ENCODE peak calls at places on chromosomes 7 and 10, in six cellular contexts. D is IMR-90, N is K562, L is A549, K is HepG2, X is GM12878. G is an unnamed sample.

GRCh38 chr10:72261323-72262018 is 12.3 kb upstream of the DDIT4 start:
- DNase-seq in D (no peak), N (peak; percentile 54), L (peak; percentile 69), K (no peak), X (peak; percentile 90), G (no peak)

GRCh38 chr7:92794846-92795245 is 41.5 kb downstream of the CDK6 start:
- DNase-seq in D (no peak), N (no peak), L (no peak), K (no peak), X (no peak), G (no peak)

GRCh38 chr10:34286136-34286739 is 528.9 kb downstream of the PARD3 start:
- DNase-seq in D (peak; percentile 41), N (no peak), L (peak; percentile 61), K (no peak), X (no peak), G (no peak)

GRCh38 chr10:86900955-86901354 is 56.5 kb downstream of the MMRN2 start:
- DNase-seq in D (peak; percentile 83), N (no peak), L (no peak), K (no peak), X (no peak), G (no peak)

GRCh38 chr10:21424511-21424910 is 101.0 kb downstream of the SKIDA1 start:
- DNase-seq in D (peak; percentile 61), N (no peak), L (no peak), K (no peak), X (no peak), G (no peak)

GRCh38 chr7:87318741-87319140 is 26.7 kb upstream of the CROT start:
- DNase-seq in D (no peak), N (no peak), L (peak; percentile 59), K (peak; percentile 33), X (no peak), G (no peak)

GRCh38 chr7:32941996-32942782 is 15.1 kb upstream of the FKBP9 start:
- DNase-seq in D (peak; percentile 32), N (peak; percentile 86), L (peak; percentile 64), K (peak; percentile 18), X (no peak), G (peak; percentile 41)

GRCh38 chr7:44076101-44076895 is 6.0 kb downstream of the POLM start:
- DNase-seq in D (no peak), N (no peak), L (no peak), K (no peak), X (no peak), G (no peak)

DNA sequence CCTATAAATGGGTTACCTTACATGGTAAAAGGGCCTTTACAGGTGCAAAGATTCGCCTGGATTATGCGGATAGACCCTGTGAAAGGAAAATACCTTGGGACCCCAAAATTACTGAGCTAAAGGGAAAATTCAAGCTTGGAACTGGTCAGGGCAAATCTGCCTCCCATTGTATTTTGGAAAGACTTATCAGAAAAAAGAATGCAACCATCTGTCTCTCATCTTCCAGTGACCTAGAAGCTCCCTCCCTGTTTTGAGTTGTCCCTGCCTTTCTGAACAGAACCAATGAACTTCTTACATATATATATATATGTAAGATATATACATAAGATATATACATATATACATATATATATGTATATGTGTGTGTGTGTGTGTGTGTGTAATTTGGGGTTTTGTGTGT is 583.8 kb downstream of the CALN1 start:
- DNase-seq in D (no peak), N (no peak), L (no peak), K (no peak), X (no peak), G (no peak)
- TF ChIP-seq BHLHE40 in D (no peak), N (no peak), L (no peak), K (no peak), X (no peak), G (no peak)

DNA sequence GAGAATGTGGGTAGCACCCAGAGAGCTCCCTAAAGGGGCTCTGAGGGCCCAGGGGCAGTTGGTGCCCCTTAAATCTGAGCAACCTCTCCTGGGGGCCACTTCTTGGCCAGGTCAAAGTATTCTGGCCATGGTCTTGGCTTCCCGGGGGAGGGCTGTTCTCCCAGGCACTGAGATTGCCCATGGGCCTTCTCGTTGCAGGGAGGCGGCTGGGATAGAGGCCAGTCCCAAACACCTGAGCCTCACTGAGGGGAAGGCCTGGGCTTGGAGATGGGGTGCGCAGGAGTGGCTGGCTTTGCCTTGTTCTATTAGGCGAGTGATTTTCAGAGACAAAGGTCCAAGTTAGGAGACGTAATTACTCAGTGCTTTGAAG is 33.5 kb downstream of the ZNF783 start:
- DNase-seq in D (no peak), N (no peak), L (no peak), K (no peak), X (no peak), G (no peak)
- TF ChIP-seq BHLHE40 in D (no peak), N (no peak), L (no peak), K (no peak), X (no peak), G (no peak)

DNA sequence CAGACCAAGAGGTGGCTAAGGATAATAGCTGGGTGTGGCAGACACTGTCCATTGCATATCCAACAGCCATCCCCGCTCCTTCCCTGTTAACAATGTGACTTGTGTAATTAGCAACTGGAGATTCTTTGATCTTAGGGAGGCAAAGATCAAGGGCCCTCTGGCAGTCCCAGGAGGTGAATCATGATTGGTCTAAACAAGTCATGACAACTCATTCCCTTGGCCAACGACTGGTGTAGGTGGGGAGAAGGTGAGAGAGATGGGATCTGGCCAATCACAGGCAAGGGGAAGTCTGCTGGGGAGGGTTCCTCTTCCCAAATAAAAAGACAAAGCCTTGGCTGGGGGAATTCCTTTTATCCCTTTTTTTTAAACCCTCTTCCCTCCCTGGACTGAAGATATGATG is 46.2 kb upstream of the COMTD1 start:
- DNase-seq in D (no peak), N (no peak), L (no peak), K (peak; percentile 44), X (no peak), G (no peak)
- TF ChIP-seq BHLHE40 in D (no peak), N (no peak), L (no peak), K (no peak), X (no peak), G (no peak)

DNA sequence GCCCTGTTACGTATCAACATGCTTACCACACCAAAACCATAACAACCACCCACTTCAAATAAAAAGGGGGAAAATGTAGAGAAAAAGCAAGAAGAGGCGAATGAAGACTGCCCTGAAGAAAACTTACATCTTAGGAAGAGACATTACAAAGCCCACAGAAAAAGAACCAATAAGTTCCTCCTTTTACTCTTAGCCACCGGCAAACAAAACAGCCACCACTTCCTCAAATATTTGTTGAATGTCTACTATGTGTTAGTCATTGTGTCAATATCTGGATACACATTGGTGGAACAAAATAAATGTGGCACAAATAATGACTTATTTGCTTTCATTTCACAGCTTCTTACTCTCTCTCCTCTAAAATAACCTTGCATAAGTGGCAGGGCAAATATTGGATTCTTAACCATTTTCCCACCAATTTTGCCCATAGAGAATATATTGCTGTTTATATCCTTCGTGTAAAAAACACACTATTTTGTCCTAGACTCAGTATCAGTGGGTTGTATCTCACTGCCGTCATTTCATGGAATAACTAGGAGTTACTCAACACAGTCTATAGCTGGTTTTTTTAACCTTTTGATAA is 106.8 kb downstream of the ANK3 start:
- DNase-seq in D (peak; percentile 56), N (no peak), L (peak; percentile 83), K (peak; percentile 66), X (no peak), G (no peak)
- TF ChIP-seq BHLHE40 in D (no peak), N (no peak), L (no peak), K (no peak), X (no peak), G (no peak)

GRCh38 chr7:131111081-131111576 is 216.5 kb upstream of the MKLN1 start:
- DNase-seq in D (peak; percentile 90), N (no peak), L (peak; percentile 90), K (no peak), X (no peak), G (no peak)
- TF ChIP-seq BHLHE40 in D (no peak), N (no peak), L (no peak), K (no peak), X (no peak), G (no peak)

GRCh38 chr10:112374724-112375541 is 1.0 kb downstream of the ACSL5 start:
- DNase-seq in D (no peak), N (no peak), L (no peak), K (peak; percentile 59), X (no peak), G (no peak)

GRCh38 chr10:112373912-112374338 is at the start of gene ACSL5:
- DNase-seq in D (no peak), N (no peak), L (no peak), K (peak; percentile 95), X (no peak), G (no peak)

GRCh38 chr10:112376578-112376855 is 2.6 kb downstream of the ACSL5 start:
- DNase-seq in D (no peak), N (no peak), L (no peak), K (no peak), X (no peak), G (no peak)

GRCh38 chr10:112379635-112380296 is 5.8 kb downstream of the ACSL5 start:
- DNase-seq in D (peak; percentile 67), N (peak; percentile 34), L (peak; percentile 20), K (peak; percentile 85), X (no peak), G (no peak)

DNA sequence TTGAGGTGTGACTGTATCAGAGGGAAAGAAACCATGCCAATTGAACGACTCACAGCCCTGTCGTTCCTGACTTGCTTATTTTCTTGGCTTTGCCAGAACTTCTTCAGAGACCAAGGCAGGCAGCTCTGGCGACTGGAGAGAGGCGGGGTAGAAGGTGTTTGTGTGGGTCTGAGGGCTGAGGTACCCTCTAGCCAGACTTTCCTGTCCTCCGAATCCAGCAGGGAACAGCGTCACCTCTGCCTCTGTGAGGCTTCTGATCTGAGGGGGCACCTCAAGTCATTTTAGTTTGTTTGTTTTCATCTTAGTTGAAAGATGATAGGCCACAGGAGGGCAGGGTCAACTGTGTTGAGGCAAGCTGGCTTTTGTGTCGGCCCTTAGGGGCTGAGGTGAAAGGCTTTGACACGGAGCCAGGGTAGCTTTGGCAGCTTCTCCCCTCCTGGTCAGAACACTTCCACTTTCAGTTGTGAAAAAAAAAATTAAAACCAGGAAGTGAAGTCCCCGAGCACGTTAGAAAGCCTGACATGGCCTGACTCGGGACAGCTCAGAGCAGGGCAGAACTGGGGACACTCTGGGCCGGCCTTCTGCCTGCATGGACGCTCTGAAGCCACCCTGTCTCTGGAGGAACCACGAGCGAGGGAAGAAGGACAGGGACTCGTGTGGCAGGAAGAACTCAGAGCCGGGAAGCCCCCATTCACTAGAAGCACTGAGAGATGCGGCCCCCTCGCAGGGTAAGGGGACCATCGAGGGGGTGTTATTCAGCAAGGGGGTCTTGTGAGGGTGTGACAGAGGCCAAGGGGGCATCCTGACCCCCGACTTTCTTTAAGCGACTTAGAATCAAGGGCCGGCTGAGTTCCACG is 2.0 kb downstream of the ACSL5 start:
- DNase-seq in D (peak; percentile 49), N (no peak), L (no peak), K (peak; percentile 56), X (peak; percentile 48), G (no peak)
- TF ChIP-seq BHLHE40 in D (no peak), N (no peak), L (no peak), K (no peak), X (peak; percentile 17), G (no peak)

GRCh38 chr10:110192552-110192951 is 14.9 kb upstream of the MXI1 start:
- DNase-seq in D (no peak), N (peak; percentile 68), L (no peak), K (no peak), X (no peak), G (no peak)
- TF ChIP-seq BHLHE40 in D (no peak), N (no peak), L (no peak), K (no peak), X (peak; percentile 30), G (no peak)

GRCh38 chr10:73848821-73849489 is 25.4 kb downstream of the CAMK2G start:
- DNase-seq in D (peak; percentile 78), N (peak; percentile 95), L (peak; percentile 78), K (peak; percentile 62), X (peak; percentile 85), G (peak; percentile 89)
- TF ChIP-seq BHLHE40 in D (no peak), N (peak; percentile 9), L (no peak), K (peak; percentile 19), X (peak; percentile 96), G (no peak)